ENCODE peak calls at places on chromosomes 1 and 21, in four cellular contexts. A is upper lobe of right lung; B is stomach; T is CD4-positive, alpha-beta T cell. R is an unnamed sample.

GRCh38 chr21:46114963-46115362 is 17.1 kb downstream of the COL6A2 start:
- DNase-seq in A (no peak), B (no peak), T (peak), R (no peak)

GRCh38 chr1:61776091-61776490 is 33.8 kb downstream of the PATJ start:
- DNase-seq in A (no peak), B (no peak), T (no peak), R (no peak)

GRCh38 chr1:30908446-30908885 is at the start of gene SDC3:
- DNase-seq in A (peak), B (peak), T (no peak), R (no peak)

GRCh38 chr1:183214021-183214970 is 28.2 kb downstream of the LAMC2 start:
- DNase-seq in A (no peak), B (no peak), T (no peak), R (no peak)

GRCh38 chr21:38795475-38795874 is 10.3 kb upstream of the ETS2 start:
- DNase-seq in A (no peak), B (no peak), T (no peak), R (no peak)

GRCh38 chr1:247741756-247742155 is 3.3 kb downstream of the OR14K1 start:
- DNase-seq in A (no peak), B (no peak), T (no peak), R (no peak)

GRCh38 chr1:168081373-168082007 is 55.2 kb downstream of the GPR161 start:
- DNase-seq in A (no peak), B (no peak), T (no peak), R (no peak)

GRCh38 chr1:174874337-174875053 is 125.3 kb upstream of the CACYBP start:
- DNase-seq in A (no peak), B (peak), T (no peak), R (no peak)

GRCh38 chr1:110635434-110635833 is 29.3 kb upstream of the KCNA2 start:
- DNase-seq in A (no peak), B (no peak), T (no peak), R (no peak)

GRCh38 chr1:232130815-232131474 is 499.0 kb downstream of the SIPA1L2 start:
- DNase-seq in A (no peak), B (no peak), T (no peak), R (no peak)

GRCh38 chr1:167161242-167161641 is 59.4 kb upstream of the POU2F1 start:
- DNase-seq in A (no peak), B (no peak), T (no peak), R (no peak)

GRCh38 chr1:77627965-77628570 is 54.4 kb downstream of the ZZZ3 start:
- DNase-seq in A (no peak), B (no peak), T (no peak), R (no peak)

GRCh38 chr1:115925511-115925910 is 50.8 kb upstream of the SLC22A15 start:
- DNase-seq in A (no peak), B (no peak), T (no peak), R (no peak)

GRCh38 chr1:180926164-180926981 is 13.7 kb downstream of the KIAA1614 start:
- DNase-seq in A (no peak), B (no peak), T (no peak), R (peak)

GRCh38 chr1:910311-910880 is 13.3 kb upstream of the SAMD11 start:
- DNase-seq in A (peak), B (peak), T (peak), R (no peak)

GRCh38 chr1:111990878-111991760 is 1.7 kb upstream of the KCND3 start:
- DNase-seq in A (peak), B (peak), T (no peak), R (peak)

GRCh38 chr1:166538646-166539045 is 300.6 kb upstream of the POGK start:
- DNase-seq in A (no peak), B (no peak), T (no peak), R (no peak)

GRCh38 chr1:108703939-108704338 is 8.8 kb upstream of the FNDC7 start:
- DNase-seq in A (no peak), B (no peak), T (no peak), R (no peak)

GRCh38 chr1:205701405-205701804 is 21.1 kb upstream of the SLC45A3 start:
- DNase-seq in A (no peak), B (no peak), T (no peak), R (no peak)

GRCh38 chr1:7594002-7594713 is 176.9 kb upstream of the VAMP3 start:
- DNase-seq in A (peak), B (no peak), T (no peak), R (no peak)

GRCh38 chr1:16181887-16182719 is 26.2 kb upstream of the EPHA2 start:
- DNase-seq in A (peak), B (peak), T (no peak), R (peak)

GRCh38 chr1:37032660-37033354 is 1.5 kb downstream of the GRIK3 start:
- DNase-seq in A (no peak), B (no peak), T (no peak), R (no peak)

GRCh38 chr1:84691139-84691783 is 1.0 kb upstream of the SSX2IP start:
- DNase-seq in A (no peak), B (no peak), T (no peak), R (no peak)

GRCh38 chr1:88946845-88947244 is 45.6 kb downstream of the KYAT3 start:
- DNase-seq in A (no peak), B (no peak), T (no peak), R (no peak)

GRCh38 chr21:29555601-29556000 is 256.9 kb downstream of the BACH1 start:
- DNase-seq in A (no peak), B (no peak), T (no peak), R (no peak)

GRCh38 chr21:29557200-29557599 is 258.5 kb downstream of the BACH1 start:
- DNase-seq in A (no peak), B (no peak), T (no peak), R (no peak)

DNA sequence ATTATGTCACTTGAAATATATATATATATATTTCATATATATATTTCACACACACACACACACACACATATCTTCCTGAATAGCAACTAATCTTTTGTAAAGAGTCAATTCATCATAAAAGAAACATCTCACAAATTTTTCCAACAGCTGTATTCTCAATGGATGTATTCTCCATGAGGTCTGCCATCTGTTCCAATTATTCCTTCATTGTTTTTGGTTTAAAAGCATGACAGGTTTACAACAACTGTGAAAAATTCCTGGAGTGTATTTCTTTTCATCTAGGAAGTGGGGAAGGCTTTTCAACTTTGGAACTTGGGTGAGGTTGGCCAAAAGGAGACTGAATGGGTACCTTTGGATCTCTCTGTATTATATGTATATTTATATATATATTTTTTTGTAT is 259.6 kb downstream of the BACH1 start:
- DNase-seq in A (no peak), B (no peak), T (no peak), R (no peak)
- TF ChIP-seq CTCF in A (no peak), B (no peak), T (no peak), R (no peak)

DNA sequence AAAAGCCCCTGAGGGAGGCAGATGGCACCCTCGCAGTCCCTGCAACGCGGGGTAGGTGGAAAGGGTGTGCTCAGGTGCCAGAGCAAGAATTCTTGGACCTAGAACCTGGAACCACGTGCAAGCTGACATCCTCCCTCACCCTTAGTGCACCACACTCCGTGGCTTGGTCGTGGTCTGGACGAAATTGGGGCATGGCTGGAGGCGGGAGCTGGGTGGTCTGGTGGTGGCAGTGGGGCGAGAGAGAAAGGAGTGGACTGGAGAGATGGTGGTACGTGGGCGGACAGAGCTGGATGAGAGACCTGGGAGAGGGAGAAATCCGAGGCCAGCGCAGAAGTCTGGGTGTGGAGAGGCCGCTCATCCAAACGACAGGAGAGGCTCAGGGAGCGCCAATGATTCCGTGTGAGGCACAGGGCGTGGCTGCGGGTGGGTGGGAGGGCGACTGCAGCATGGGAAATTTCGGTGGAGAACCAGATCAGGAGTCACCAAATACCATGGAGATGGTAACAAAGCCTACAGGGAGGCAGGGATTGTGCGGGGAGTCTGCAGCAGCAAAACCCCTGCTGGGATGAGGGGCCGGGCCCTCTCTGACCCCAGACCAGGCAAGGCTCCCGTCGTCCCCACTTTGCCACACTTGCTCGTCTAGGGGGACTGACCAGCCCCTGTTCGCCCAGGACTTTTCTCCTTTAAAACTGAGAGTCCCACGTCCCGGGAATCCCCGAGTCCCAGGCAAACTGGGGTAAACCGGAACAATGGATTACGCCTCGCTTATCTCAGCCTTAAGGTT is 31.9 kb downstream of the CDCP2 start:
- DNase-seq in A (peak), B (no peak), T (no peak), R (no peak)
- TF ChIP-seq CTCF in A (no peak), B (no peak), T (no peak), R (no peak)

GRCh38 chr1:26960625-26960966 is 328 bp upstream of the KDF1 start:
- DNase-seq in A (no peak), B (no peak), T (no peak), R (no peak)

GRCh38 chr1:26959270-26959669 is 998 bp downstream of the KDF1 start:
- DNase-seq in A (no peak), B (no peak), T (no peak), R (no peak)

GRCh38 chr1:26957306-26957705 is 3.0 kb downstream of the KDF1 start:
- DNase-seq in A (no peak), B (no peak), T (no peak), R (no peak)

GRCh38 chr1:26961826-26962225 is 1.6 kb upstream of the KDF1 start:
- DNase-seq in A (no peak), B (no peak), T (no peak), R (no peak)

DNA sequence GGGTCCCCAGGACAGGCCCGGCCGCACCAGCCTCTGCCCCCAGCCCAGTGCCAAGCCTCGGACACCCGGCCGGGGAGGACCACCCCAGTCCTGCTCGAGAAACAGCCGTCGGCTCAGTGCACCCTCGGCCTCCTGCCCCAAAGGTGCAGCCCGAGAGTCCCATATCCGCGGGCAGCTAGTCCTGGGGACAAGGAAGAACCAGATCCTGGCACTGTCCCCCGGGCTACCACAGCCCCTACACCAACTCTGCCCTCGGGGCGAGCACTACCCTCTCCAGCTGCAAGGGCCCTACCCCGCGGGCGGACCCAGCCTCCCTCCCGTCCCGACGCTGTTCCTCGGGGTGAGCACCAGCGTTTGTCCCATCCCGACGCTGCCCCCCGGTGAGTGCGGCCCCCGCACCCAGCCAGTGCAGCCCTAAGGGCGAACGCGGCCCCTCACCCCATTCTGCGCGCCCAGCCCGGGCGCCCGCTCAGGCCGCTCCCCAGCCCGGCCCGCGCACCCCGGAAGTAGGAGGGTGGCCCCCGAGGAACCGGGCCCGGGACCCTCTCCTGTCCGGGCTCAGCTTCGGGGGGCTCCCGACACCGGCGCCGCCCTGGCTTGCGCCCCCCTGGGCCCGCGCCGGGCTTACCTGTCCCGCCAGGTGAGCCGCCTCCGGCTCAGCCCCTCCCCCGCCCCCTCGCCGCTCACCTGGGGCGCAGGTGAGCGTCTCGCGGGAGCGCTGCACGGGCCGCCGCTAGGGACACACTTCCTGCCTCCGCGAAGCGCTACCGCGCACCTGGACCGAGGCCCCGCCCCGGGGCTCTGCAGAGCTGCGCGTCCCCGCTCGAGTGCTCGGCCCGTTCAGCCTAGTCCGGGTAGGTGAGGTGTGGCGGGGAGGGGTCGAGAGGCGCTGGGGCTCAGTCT is at the start of gene KDF1:
- DNase-seq in A (peak), B (peak), T (peak), R (peak)
- TF ChIP-seq CTCF in A (peak), B (no peak), T (peak), R (peak)

GRCh38 chr1:48687271-48688045 is 89.2 kb downstream of the BEND5 start:
- DNase-seq in A (no peak), B (no peak), T (no peak), R (no peak)

GRCh38 chr1:48684381-48684780 is 92.3 kb downstream of the BEND5 start:
- DNase-seq in A (no peak), B (no peak), T (no peak), R (no peak)

GRCh38 chr1:48686159-48686558 is 90.5 kb downstream of the BEND5 start:
- DNase-seq in A (no peak), B (no peak), T (no peak), R (no peak)

GRCh38 chr1:48691429-48692001 is 85.2 kb downstream of the BEND5 start:
- DNase-seq in A (no peak), B (no peak), T (no peak), R (no peak)

DNA sequence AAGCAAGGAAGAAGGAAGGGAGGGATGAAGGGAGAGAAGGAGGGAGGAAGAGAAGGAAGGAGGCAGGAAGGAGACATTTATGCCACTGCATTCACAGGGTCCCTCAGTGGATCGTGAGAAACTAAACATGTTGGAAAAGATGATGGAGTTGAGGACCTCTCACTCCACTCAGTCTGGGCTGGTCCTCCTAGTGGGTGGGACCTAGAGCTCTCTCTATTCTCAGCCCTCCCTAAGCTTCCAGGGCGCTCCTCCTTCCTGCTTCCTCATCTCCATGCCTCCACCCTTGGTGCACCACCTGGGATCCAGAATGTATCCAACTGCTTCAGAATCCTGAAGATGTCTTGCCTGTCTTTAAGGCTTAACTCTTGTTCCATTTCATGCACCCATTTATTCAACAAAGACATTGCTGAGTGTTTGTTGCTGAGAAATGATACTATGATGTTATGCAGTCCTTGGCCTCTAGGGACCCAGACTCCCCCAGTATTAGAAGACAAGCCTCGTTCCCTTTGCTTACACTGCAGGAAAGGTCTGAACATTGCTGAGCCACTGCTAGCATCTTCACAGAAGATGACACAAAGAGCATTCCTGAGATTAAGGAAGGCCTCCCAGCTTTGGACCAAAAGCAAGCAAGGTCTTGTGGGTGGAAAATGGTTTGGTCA is 88.5 kb downstream of the BEND5 start:
- DNase-seq in A (no peak), B (no peak), T (no peak), R (no peak)
- TF ChIP-seq CTCF in A (no peak), B (no peak), T (no peak), R (peak)

GRCh38 chr1:199223936-199224335 is 585.1 kb downstream of the PTPRC start:
- DNase-seq in A (no peak), B (no peak), T (no peak), R (no peak)

GRCh38 chr1:199221371-199222150 is 582.7 kb downstream of the PTPRC start:
- DNase-seq in A (no peak), B (no peak), T (no peak), R (no peak)

DNA sequence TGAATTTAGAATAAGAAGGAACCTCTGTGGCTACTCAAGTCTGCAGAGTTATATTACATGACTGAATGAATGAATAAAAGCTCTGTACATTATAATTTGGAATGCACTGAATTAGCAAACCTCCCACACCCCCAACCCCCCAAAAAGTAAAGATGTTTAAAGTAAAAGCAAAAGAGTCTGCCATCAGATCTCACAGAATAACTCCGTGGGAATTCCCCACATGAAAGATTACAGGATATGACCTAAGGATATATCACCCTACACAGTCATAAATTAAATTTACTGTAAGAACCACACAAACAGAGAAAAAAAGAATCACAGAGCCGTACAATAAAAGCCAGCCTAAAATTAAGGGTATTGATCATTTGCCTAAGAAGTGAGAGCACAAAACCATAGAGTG is 587.3 kb downstream of the PTPRC start:
- DNase-seq in A (no peak), B (no peak), T (no peak), R (no peak)
- TF ChIP-seq CTCF in A (no peak), B (no peak), T (no peak), R (no peak)

DNA sequence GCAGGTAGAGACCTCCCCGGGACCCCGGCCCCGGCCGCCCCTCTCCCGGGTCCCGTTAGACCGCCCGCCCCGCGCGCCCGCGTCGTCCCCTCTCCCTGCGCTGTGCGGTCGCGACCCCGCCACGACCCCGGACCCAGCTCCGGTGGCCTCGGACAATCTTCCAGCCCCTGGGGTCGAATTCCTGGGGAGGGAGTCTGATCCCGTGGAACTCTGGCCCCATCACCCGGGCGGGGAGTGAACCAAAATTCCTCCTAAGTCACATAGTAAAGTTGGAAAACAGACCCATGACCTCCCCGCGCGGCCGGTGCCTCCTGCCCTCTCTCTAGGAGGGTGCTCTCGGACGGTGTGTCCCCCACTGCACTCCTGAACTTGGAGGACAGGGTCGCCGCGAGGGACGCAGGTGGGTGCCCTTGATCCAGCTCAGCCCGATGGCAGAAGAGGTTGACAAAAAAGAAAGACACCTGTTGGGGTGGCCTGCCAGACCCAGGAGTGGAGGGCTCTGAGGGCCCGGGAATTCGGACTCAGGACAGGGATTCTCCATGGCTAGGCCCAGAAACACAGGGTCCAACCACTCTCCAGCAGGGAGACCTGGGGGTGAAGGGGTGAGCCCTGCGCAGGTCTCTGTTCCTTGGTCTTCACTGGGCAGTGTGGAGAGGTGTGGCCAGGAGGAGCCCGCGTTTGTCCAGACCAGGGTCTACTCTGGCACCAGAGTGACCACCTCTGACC is 451 bp downstream of the ADAMTSL4 start:
- DNase-seq in A (no peak), B (no peak), T (no peak), R (no peak)
- TF ChIP-seq CTCF in A (no peak), B (no peak), T (no peak), R (no peak)

GRCh38 chr1:6002714-6003501 is 10.7 kb upstream of the NPHP4 start:
- DNase-seq in A (peak), B (no peak), T (peak), R (no peak)
- TF ChIP-seq CTCF in A (no peak), B (no peak), T (no peak), R (no peak)

R was measured in mesothelial cell of epicardium.